ENCODE peak calls at places on chromosomes 11 and 22, in nine cellular contexts. U is IMR-90, N is SK-N-MC, H is endodermal cell, F is upper lobe of right lung, Y is prostate gland, K is GM23248, B is body of pancreas, Q is transverse colon. E is an unnamed sample. For H3K9me3, the result is how much of the 10 kb centered on the place peaks cover.

GRCh38 chr22:42921301-42921700 is 64.2 kb upstream of the ARFGAP3 start:
- DNase-seq in K (peak), H (no peak), F (peak), Y (no peak), B (peak), N (no peak), Q (no peak), U (no peak), E (no peak)

GRCh38 chr22:22906907-22907550 is 19.4 kb downstream of the IGLL5 start:
- DNase-seq in N (no peak), H (no peak), F (no peak), Y (no peak), U (no peak), K (no peak), Q (no peak), B (no peak), E (no peak)

GRCh38 chr11:11415786-11416390 is 62.8 kb upstream of the CSNK2A3 start:
- DNase-seq in F (no peak), U (no peak), H (no peak), Y (no peak), Q (no peak), N (no peak), B (no peak), K (peak), E (no peak)

GRCh38 chr11:23897453-23898289 is 599.2 kb upstream of the LUZP2 start:
- DNase-seq in F (no peak), U (peak), Q (no peak), K (peak), H (no peak), N (no peak), Y (no peak), B (no peak), E (peak)

GRCh38 chr11:18105802-18106574 is at the start of gene SAAL1:
- DNase-seq in K (peak), Q (peak), Y (peak), F (peak), B (peak), U (peak), H (peak), N (peak), E (no peak)

GRCh38 chr11:2369896-2370295 is 7.2 kb upstream of the CD81 start:
- DNase-seq in F (peak), Y (no peak), B (no peak), H (peak), Q (no peak), K (no peak), N (no peak), U (no peak), E (no peak)

GRCh38 chr11:64357904-64358535 is 942 bp upstream of the RPS6KA4 start:
- DNase-seq in K (peak), U (no peak), Y (no peak), H (peak), B (no peak), Q (peak), F (no peak), N (no peak), E (no peak)

GRCh38 chr11:558503-558902 is 2.0 kb downstream of the LMNTD2 start:
- DNase-seq in U (no peak), F (no peak), N (no peak), Q (no peak), B (no peak), Y (no peak), K (no peak), H (no peak), E (no peak)

GRCh38 chr11:122248130-122248529 is 132.1 kb upstream of the BLID start:
- DNase-seq in K (no peak), H (no peak), U (no peak), N (no peak), Y (no peak), F (no peak), B (peak), Q (no peak), E (no peak)

GRCh38 chr11:106101797-106102196 is 24.3 kb downstream of the AASDHPPT start:
- DNase-seq in N (no peak), H (no peak), Q (no peak), F (no peak), Y (no peak), B (no peak), U (peak), K (peak), E (no peak)

GRCh38 chr11:17722000-17722643 is 2.8 kb downstream of the MYOD1 start:
- DNase-seq in Y (no peak), B (no peak), Q (no peak), N (no peak), U (peak), H (peak), F (no peak), K (peak), E (no peak)

GRCh38 chr11:107567739-107568335 is 2.3 kb upstream of the ALKBH8 start:
- DNase-seq in N (no peak), Y (no peak), F (no peak), K (no peak), U (no peak), B (no peak), Q (no peak), H (no peak), E (no peak)

GRCh38 chr11:134751161-134751560 is 339.1 kb upstream of the B3GAT1 start:
- DNase-seq in N (no peak), B (no peak), F (no peak), H (peak), Q (no peak), K (no peak), U (no peak), Y (no peak), E (no peak)

GRCh38 chr11:99446400-99446799 is 425.7 kb downstream of the CNTN5 start:
- DNase-seq in H (no peak), N (no peak), B (no peak), K (no peak), Q (no peak), F (no peak), U (no peak), Y (no peak), E (no peak)

GRCh38 chr11:2688381-2689231 is 11.2 kb downstream of the KCNQ1OT1 start:
- DNase-seq in Q (no peak), B (peak), H (peak), F (peak), K (no peak), N (no peak), Y (no peak), U (no peak), E (no peak)

GRCh38 chr11:44464741-44465140 is 100.7 kb upstream of the CD82 start:
- DNase-seq in K (no peak), U (no peak), Q (no peak), Y (no peak), N (no peak), B (no peak), F (no peak), H (no peak), E (no peak)

GRCh38 chr11:88494857-88495256 is 157.3 kb upstream of the CTSC start:
- DNase-seq in Q (no peak), H (no peak), B (no peak), U (no peak), F (no peak), K (no peak), Y (no peak), N (no peak), E (no peak)

GRCh38 chr22:39528080-39528661 is 4.4 kb downstream of the RPS19BP1 start:
- DNase-seq in Y (no peak), K (no peak), U (no peak), B (no peak), H (peak), Q (peak), F (no peak), N (no peak), E (no peak)

GRCh38 chr22:32546480-32546879 is 71.9 kb downstream of the FBXO7 start:
- DNase-seq in N (no peak), U (no peak), B (no peak), F (no peak), K (peak), Y (no peak), H (no peak), Q (no peak), E (no peak)

GRCh38 chr11:78015878-78016277 is 7.2 kb downstream of the KCTD14 start:
- DNase-seq in Q (no peak), N (no peak), Y (no peak), U (no peak), B (no peak), F (no peak), K (no peak), H (no peak), E (no peak)

GRCh38 chr11:114619659-114620173 is 24.1 kb upstream of the NXPE4 start:
- DNase-seq in N (no peak), B (no peak), Y (no peak), F (no peak), H (no peak), K (no peak), U (no peak), Q (no peak), E (no peak)
- H3K9me3 ChIP-seq in N (under half), B (under half), Y (under half), F (under half), H (half or more), K (under half), U (under half), Q (under half), E (under half)

DNA sequence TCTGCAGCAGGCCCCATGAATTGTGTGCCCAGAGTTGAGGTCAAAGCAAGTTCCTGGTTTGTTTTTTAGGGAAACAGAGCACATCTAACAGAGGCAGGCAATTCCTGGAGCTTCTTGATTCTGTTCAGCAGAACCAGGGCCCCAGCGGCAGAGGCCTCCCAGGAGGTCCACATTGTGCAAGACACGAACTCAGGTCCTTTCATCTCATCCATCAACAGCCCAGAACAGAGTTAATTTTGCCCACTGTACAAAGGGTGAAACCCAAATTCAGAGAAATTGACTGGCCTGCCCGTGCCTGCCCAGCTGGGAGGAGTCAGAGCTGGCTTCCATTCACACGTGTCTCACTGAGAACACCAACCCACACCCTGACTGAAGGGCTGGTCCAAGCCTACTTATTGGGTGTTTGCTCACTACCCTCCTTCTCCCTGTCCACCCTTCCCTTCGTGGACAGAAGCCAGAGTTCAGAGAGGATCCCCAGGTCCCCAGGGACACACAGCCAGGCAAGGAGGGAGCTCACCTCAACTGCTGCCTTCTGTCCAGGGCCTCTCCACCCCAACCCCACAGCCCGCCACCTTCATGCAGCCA is 607.1 kb downstream of the TBC1D22A start:
- DNase-seq in B (no peak), K (no peak), F (no peak), U (no peak), N (no peak), Q (no peak), H (peak), Y (no peak), E (no peak)
- H3K9me3 ChIP-seq in B (under half), K (under half), F (under half), U (under half), N (under half), Q (under half), H (half or more), Y (under half), E (under half)

GRCh38 chr22:48055827-48056226 is 1293.4 kb downstream of the TBC1D22A start:
- DNase-seq in K (no peak), B (no peak), Q (no peak), U (no peak), Y (no peak), N (no peak), H (peak), F (peak), E (no peak)
- H3K9me3 ChIP-seq in K (under half), B (under half), Q (under half), U (under half), Y (under half), N (under half), H (under half), F (under half), E (half or more)

GRCh38 chr11:29751618-29752017 is 265.2 kb downstream of the KCNA4 start:
- DNase-seq in Q (no peak), B (no peak), H (no peak), F (no peak), U (no peak), N (no peak), K (peak), Y (no peak), E (no peak)
- H3K9me3 ChIP-seq in Q (under half), B (under half), H (under half), F (under half), U (under half), N (under half), K (under half), Y (under half), E (under half)

E was measured in AG04450.